ENCODE peak calls at places on chromosomes 16 and 17, in five cellular contexts. One of them, this sample, is unnamed.

GRCh38 chr16:53372942-53373871 is 61.1 kb upstream of the RBL2 start:
- DNase-seq in epithelial cell of esophagus: peak
- DNase-seq in Panc1: no peak
- DNase-seq in MM.1S: peak
- DNase-seq in HCT116: peak
- DNase-seq in this sample: peak

GRCh38 chr17:32504166-32504990 is 17.6 kb downstream of the CDK5R1 start:
- DNase-seq in epithelial cell of esophagus: peak
- DNase-seq in Panc1: no peak
- DNase-seq in HCT116: no peak
- DNase-seq in MM.1S: no peak
- DNase-seq in this sample: peak

GRCh38 chr16:66996324-66996982 is 8.1 kb downstream of the CES4A start:
- DNase-seq in epithelial cell of esophagus: peak
- DNase-seq in MM.1S: no peak
- DNase-seq in HCT116: no peak
- DNase-seq in Panc1: no peak
- DNase-seq in this sample: no peak

GRCh38 chr16:3158498-3159314 is 23.9 kb downstream of the ZNF213 start:
- DNase-seq in MM.1S: peak
- DNase-seq in HCT116: peak
- DNase-seq in Panc1: no peak
- DNase-seq in epithelial cell of esophagus: peak
- DNase-seq in this sample: peak

GRCh38 chr17:63426917-63427308 is 19.2 kb downstream of the CYB561 start:
- DNase-seq in MM.1S: no peak
- DNase-seq in HCT116: no peak
- DNase-seq in epithelial cell of esophagus: no peak
- DNase-seq in Panc1: no peak
- DNase-seq in this sample: no peak

GRCh38 chr17:352421-353212 is at the start of gene RPH3AL:
- DNase-seq in epithelial cell of esophagus: peak
- DNase-seq in MM.1S: no peak
- DNase-seq in HCT116: peak
- DNase-seq in Panc1: no peak
- DNase-seq in this sample: no peak

GRCh38 chr16:10978846-10979446 is 34.6 kb downstream of the CLEC16A start:
- DNase-seq in HCT116: no peak
- DNase-seq in MM.1S: no peak
- DNase-seq in Panc1: no peak
- DNase-seq in epithelial cell of esophagus: no peak
- DNase-seq in this sample: no peak

GRCh38 chr16:14215941-14216340 is 144.8 kb downstream of the MRTFB start:
- DNase-seq in HCT116: no peak
- DNase-seq in Panc1: no peak
- DNase-seq in MM.1S: no peak
- DNase-seq in epithelial cell of esophagus: no peak
- DNase-seq in this sample: no peak

GRCh38 chr17:75008373-75008772 is 4.1 kb upstream of the MRPL58 start:
- DNase-seq in epithelial cell of esophagus: no peak
- DNase-seq in HCT116: no peak
- DNase-seq in Panc1: no peak
- DNase-seq in MM.1S: no peak
- DNase-seq in this sample: no peak

GRCh38 chr16:4461250-4462085 is 13.0 kb downstream of the NMRAL1 start:
- DNase-seq in MM.1S: no peak
- DNase-seq in HCT116: no peak
- DNase-seq in Panc1: no peak
- DNase-seq in epithelial cell of esophagus: no peak
- DNase-seq in this sample: peak

GRCh38 chr17:49079840-49080663 is 52.5 kb upstream of the B4GALNT2 start:
- DNase-seq in MM.1S: no peak
- DNase-seq in HCT116: no peak
- DNase-seq in Panc1: no peak
- DNase-seq in epithelial cell of esophagus: no peak
- DNase-seq in this sample: no peak

GRCh38 chr17:59331929-59332889 is 754 bp downstream of the YPEL2 start:
- DNase-seq in epithelial cell of esophagus: no peak
- DNase-seq in MM.1S: no peak
- DNase-seq in Panc1: no peak
- DNase-seq in HCT116: no peak
- DNase-seq in this sample: peak

GRCh38 chr16:19008245-19008644 is 24.5 kb downstream of the TMC7 start:
- DNase-seq in Panc1: no peak
- DNase-seq in HCT116: no peak
- DNase-seq in MM.1S: no peak
- DNase-seq in epithelial cell of esophagus: peak
- DNase-seq in this sample: no peak

GRCh38 chr16:81873843-81874752 is 95.0 kb downstream of the PLCG2 start:
- DNase-seq in epithelial cell of esophagus: peak
- DNase-seq in Panc1: no peak
- DNase-seq in MM.1S: peak
- DNase-seq in HCT116: peak
- DNase-seq in this sample: peak

GRCh38 chr16:981695-982151 is at the start of gene SOX8:
- DNase-seq in MM.1S: no peak
- DNase-seq in epithelial cell of esophagus: no peak
- DNase-seq in Panc1: no peak
- DNase-seq in HCT116: no peak
- DNase-seq in this sample: no peak

GRCh38 chr17:82687375-82687861 is 11.1 kb downstream of the RAB40B start:
- DNase-seq in MM.1S: no peak
- DNase-seq in Panc1: no peak
- DNase-seq in HCT116: no peak
- DNase-seq in epithelial cell of esophagus: peak
- DNase-seq in this sample: no peak

GRCh38 chr17:6443692-6444572 is at the start of gene PIMREG:
- DNase-seq in Panc1: peak
- DNase-seq in epithelial cell of esophagus: peak
- DNase-seq in MM.1S: peak
- DNase-seq in HCT116: peak
- DNase-seq in this sample: peak

GRCh38 chr16:55048745-55049144 is 118.1 kb downstream of the IRX5 start:
- DNase-seq in MM.1S: no peak
- DNase-seq in epithelial cell of esophagus: no peak
- DNase-seq in HCT116: no peak
- DNase-seq in Panc1: no peak
- DNase-seq in this sample: no peak

GRCh38 chr16:57859331-57859730 is 57.0 kb upstream of the KIFC3 start:
- DNase-seq in HCT116: peak
- DNase-seq in epithelial cell of esophagus: peak
- DNase-seq in MM.1S: no peak
- DNase-seq in Panc1: no peak
- DNase-seq in this sample: peak

GRCh38 chr16:2492292-2492691 is 17.4 kb downstream of the TBC1D24 start:
- DNase-seq in Panc1: no peak
- DNase-seq in MM.1S: no peak
- DNase-seq in HCT116: no peak
- DNase-seq in epithelial cell of esophagus: no peak
- DNase-seq in this sample: no peak

GRCh38 chr16:83835972-83836566 is 28.3 kb downstream of the HSBP1 start:
- DNase-seq in HCT116: peak
- DNase-seq in Panc1: no peak
- DNase-seq in epithelial cell of esophagus: peak
- DNase-seq in MM.1S: no peak
- DNase-seq in this sample: no peak

GRCh38 chr16:85963746-85964370 is 64.9 kb downstream of the IRF8 start:
- DNase-seq in HCT116: no peak
- DNase-seq in MM.1S: no peak
- DNase-seq in epithelial cell of esophagus: no peak
- DNase-seq in Panc1: no peak
- DNase-seq in this sample: no peak

GRCh38 chr17:82400206-82400605 is 17.9 kb upstream of the HEXD start:
- DNase-seq in HCT116: no peak
- DNase-seq in MM.1S: no peak
- DNase-seq in Panc1: no peak
- DNase-seq in epithelial cell of esophagus: no peak
- DNase-seq in this sample: no peak

GRCh38 chr16:20898938-20899502 is 1.1 kb downstream of the DCUN1D3 start:
- DNase-seq in MM.1S: no peak
- DNase-seq in Panc1: no peak
- DNase-seq in epithelial cell of esophagus: peak
- DNase-seq in HCT116: no peak
- DNase-seq in this sample: no peak

GRCh38 chr17:54257440-54257839 is 434.7 kb downstream of the KIF2B start:
- DNase-seq in HCT116: no peak
- DNase-seq in Panc1: no peak
- DNase-seq in epithelial cell of esophagus: peak
- DNase-seq in MM.1S: no peak
- DNase-seq in this sample: no peak

GRCh38 chr16:2749476-2749875 is 3.0 kb upstream of the SRRM2 start:
- DNase-seq in epithelial cell of esophagus: no peak
- DNase-seq in Panc1: no peak
- DNase-seq in MM.1S: no peak
- DNase-seq in HCT116: no peak
- DNase-seq in this sample: no peak

GRCh38 chr17:63681530-63681929 is 18.4 kb downstream of the LIMD2 start:
- DNase-seq in Panc1: no peak
- DNase-seq in MM.1S: no peak
- DNase-seq in HCT116: no peak
- DNase-seq in epithelial cell of esophagus: no peak
- DNase-seq in this sample: no peak

GRCh38 chr16:24850289-24850931 is 4.6 kb downstream of the SLC5A11 start:
- DNase-seq in epithelial cell of esophagus: peak
- DNase-seq in Panc1: no peak
- DNase-seq in MM.1S: no peak
- DNase-seq in HCT116: no peak
- DNase-seq in this sample: peak

GRCh38 chr17:60887607-60888028 is 210.0 kb downstream of the BCAS3 start:
- DNase-seq in HCT116: no peak
- DNase-seq in MM.1S: no peak
- DNase-seq in Panc1: no peak
- DNase-seq in epithelial cell of esophagus: no peak
- DNase-seq in this sample: no peak

GRCh38 chr17:330993-331701 is 21.5 kb downstream of the RPH3AL start:
- DNase-seq in epithelial cell of esophagus: no peak
- DNase-seq in MM.1S: no peak
- DNase-seq in HCT116: no peak
- DNase-seq in Panc1: no peak
- DNase-seq in this sample: peak

GRCh38 chr16:48498761-48499600 is 111.0 kb downstream of the N4BP1 start:
- DNase-seq in MM.1S: no peak
- DNase-seq in epithelial cell of esophagus: peak
- DNase-seq in Panc1: no peak
- DNase-seq in HCT116: no peak
- DNase-seq in this sample: no peak

GRCh38 chr17:52159810-52160578 is 1.5 kb upstream of the CA10 start:
- DNase-seq in HCT116: no peak
- DNase-seq in MM.1S: no peak
- DNase-seq in Panc1: no peak
- DNase-seq in epithelial cell of esophagus: no peak
- DNase-seq in this sample: no peak

GRCh38 chr17:8173871-8174322 is 2.3 kb downstream of the TMEM107 start:
- DNase-seq in MM.1S: no peak
- DNase-seq in HCT116: no peak
- DNase-seq in Panc1: no peak
- DNase-seq in epithelial cell of esophagus: no peak
- DNase-seq in this sample: no peak

GRCh38 chr16:65697061-65697460 is 575.2 kb upstream of the CDH11 start:
- DNase-seq in HCT116: no peak
- DNase-seq in Panc1: no peak
- DNase-seq in MM.1S: no peak
- DNase-seq in epithelial cell of esophagus: no peak
- DNase-seq in this sample: no peak
- TF ChIP-seq CTCF in HCT116: no peak
- TF ChIP-seq CTCF in Panc1: no peak
- TF ChIP-seq CTCF in MM.1S: no peak
- TF ChIP-seq CTCF in epithelial cell of esophagus: no peak
- TF ChIP-seq CTCF in this sample: no peak

DNA sequence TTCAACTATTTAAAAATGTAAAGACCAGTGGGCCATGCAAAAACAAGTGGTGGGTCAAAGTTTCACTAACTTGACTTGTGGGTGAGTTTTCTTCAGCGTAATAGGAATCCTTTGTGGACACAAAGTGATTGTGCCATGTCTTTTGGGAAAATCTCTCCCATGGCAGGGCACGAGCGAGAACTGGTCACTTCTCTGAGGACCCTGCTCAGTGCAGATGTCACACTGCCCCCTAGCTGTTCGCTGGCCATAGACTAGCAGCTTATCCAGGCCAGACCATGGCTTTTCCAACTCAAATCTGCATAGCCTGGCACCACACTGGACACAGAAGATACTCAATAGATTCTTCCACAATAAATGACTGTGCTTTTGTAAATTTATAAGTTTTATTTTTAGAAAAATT is 306.0 kb upstream of the CCL2 start:
- DNase-seq in epithelial cell of esophagus: no peak
- DNase-seq in Panc1: no peak
- DNase-seq in MM.1S: no peak
- DNase-seq in HCT116: no peak
- DNase-seq in this sample: no peak
- TF ChIP-seq CTCF in epithelial cell of esophagus: no peak
- TF ChIP-seq CTCF in Panc1: peak
- TF ChIP-seq CTCF in MM.1S: peak
- TF ChIP-seq CTCF in HCT116: no peak
- TF ChIP-seq CTCF in this sample: no peak

GRCh38 chr17:76383645-76384221 is 676 bp upstream of the SPHK1 start:
- DNase-seq in HCT116: no peak
- DNase-seq in Panc1: no peak
- DNase-seq in epithelial cell of esophagus: peak
- DNase-seq in MM.1S: peak
- DNase-seq in this sample: peak
- TF ChIP-seq CTCF in HCT116: peak
- TF ChIP-seq CTCF in Panc1: no peak
- TF ChIP-seq CTCF in epithelial cell of esophagus: peak
- TF ChIP-seq CTCF in MM.1S: peak
- TF ChIP-seq CTCF in this sample: peak

DNA sequence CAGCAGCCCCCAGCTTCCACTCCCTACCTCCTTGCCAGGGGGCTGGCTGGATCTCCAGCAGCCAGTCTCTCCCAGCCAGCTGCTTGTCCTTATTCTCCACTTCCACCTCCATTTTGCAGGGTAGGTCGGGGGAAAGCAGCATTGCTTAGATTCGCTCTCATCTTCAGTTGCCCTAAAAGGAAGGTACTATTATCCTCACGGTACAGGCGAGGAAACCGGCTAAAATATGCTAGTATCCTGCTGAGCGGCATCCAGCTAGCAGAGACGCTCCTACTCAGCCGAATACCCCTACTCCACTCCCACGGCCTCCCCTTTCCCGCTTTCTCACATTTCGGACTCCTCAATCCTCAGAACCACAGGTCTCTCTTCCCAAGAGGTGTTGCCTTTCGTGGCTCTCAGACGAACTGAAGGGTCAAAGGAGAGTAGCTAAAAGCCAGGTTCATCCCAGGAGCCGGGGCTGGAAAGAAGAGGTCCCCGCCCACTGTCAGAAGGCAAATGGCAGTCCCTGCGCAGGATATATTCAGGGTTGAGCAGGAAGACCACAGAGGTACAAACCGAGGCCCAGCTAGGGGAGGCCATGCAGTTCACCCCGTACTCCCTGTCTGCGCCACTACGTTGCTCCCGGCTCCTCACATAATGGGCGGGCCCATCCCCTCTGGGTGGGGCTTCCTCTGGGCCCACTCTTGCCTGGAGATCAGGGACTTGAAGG is 1.6 kb upstream of the RAB11FIP4 start:
- DNase-seq in MM.1S: no peak
- DNase-seq in Panc1: no peak
- DNase-seq in HCT116: no peak
- DNase-seq in epithelial cell of esophagus: no peak
- DNase-seq in this sample: no peak
- TF ChIP-seq CTCF in MM.1S: no peak
- TF ChIP-seq CTCF in Panc1: no peak
- TF ChIP-seq CTCF in HCT116: no peak
- TF ChIP-seq CTCF in epithelial cell of esophagus: no peak
- TF ChIP-seq CTCF in this sample: peak